ENCODE peak calls at places on chromosomes 5 and 9, in seven cellular contexts. U is SK-N-SH, P is GM10248, T is A549, S is heart right ventricle, B is upper lobe of right lung, E is HFF-Myc. L is an unnamed sample.

GRCh38 chr5:33372721-33373120 is 68.0 kb upstream of the TARS1 start:
- DNase-seq in T (no peak), P (no peak), E (no peak), B (no peak), U (no peak), S (no peak), L (no peak)

GRCh38 chr9:130660326-130660682 is 4.1 kb upstream of the PRDM12 start:
- DNase-seq in S (no peak), P (no peak), U (no peak), E (no peak), T (no peak), B (no peak), L (no peak)

GRCh38 chr5:131382407-131383395 is 118.8 kb downstream of the CDC42SE2 start:
- DNase-seq in U (peak), S (no peak), B (no peak), T (peak), P (peak), E (peak), L (no peak)

GRCh38 chr9:94881946-94882345 is 155.4 kb downstream of the AOPEP start:
- DNase-seq in E (no peak), P (no peak), B (no peak), T (no peak), S (no peak), U (no peak), L (no peak)

GRCh38 chr5:76942581-76942980 is 10.3 kb upstream of the CRHBP start:
- DNase-seq in U (no peak), P (no peak), B (no peak), E (peak), T (no peak), S (no peak), L (no peak)

GRCh38 chr5:91024160-91024559 is 359.0 kb downstream of the ARRDC3 start:
- DNase-seq in B (no peak), P (no peak), E (no peak), T (no peak), S (no peak), U (no peak), L (no peak)

GRCh38 chr5:122192883-122193496 is 63.6 kb downstream of the ZNF474 start:
- DNase-seq in E (peak), P (peak), B (no peak), S (no peak), T (peak), U (peak), L (peak)

GRCh38 chr5:16930487-16930886 is 5.6 kb downstream of the MYO10 start:
- DNase-seq in B (no peak), S (no peak), T (no peak), P (no peak), U (no peak), E (no peak), L (no peak)

GRCh38 chr9:104025109-104025508 is 69.0 kb upstream of the SMC2 start:
- DNase-seq in T (no peak), B (no peak), U (no peak), E (no peak), P (no peak), S (no peak), L (no peak)

GRCh38 chr9:107870927-107871720 is 381.6 kb upstream of the KLF4 start:
- DNase-seq in T (no peak), P (no peak), B (no peak), S (no peak), U (no peak), E (no peak), L (no peak)

GRCh38 chr5:33120671-33121070 is 320.1 kb upstream of the TARS1 start:
- DNase-seq in S (no peak), T (no peak), E (no peak), U (no peak), P (no peak), B (no peak), L (no peak)

GRCh38 chr9:32866292-32866691 is 83.0 kb downstream of the TMEM215 start:
- DNase-seq in S (no peak), T (no peak), P (no peak), E (no peak), B (no peak), U (no peak), L (no peak)

GRCh38 chr9:128061305-128061704 is 5.8 kb downstream of the NAIF1 start:
- DNase-seq in B (no peak), S (no peak), E (no peak), U (no peak), T (no peak), P (no peak), L (no peak)

GRCh38 chr5:158484968-158485367 is 614.7 kb downstream of the EBF1 start:
- DNase-seq in B (no peak), S (no peak), U (no peak), E (no peak), P (no peak), T (no peak), L (no peak)

GRCh38 chr5:14581891-14582796 is 552 bp downstream of the OTULINL start:
- DNase-seq in P (peak), U (peak), E (no peak), B (peak), S (peak), T (peak), L (peak)

GRCh38 chr5:75052461-75053285 is at the start of gene GCNT4:
- DNase-seq in E (no peak), B (peak), T (peak), U (peak), P (peak), S (peak), L (peak)

GRCh38 chr9:100341889-100342288 is 10.9 kb downstream of the TEX10 start:
- DNase-seq in S (no peak), B (no peak), U (no peak), E (no peak), P (no peak), T (no peak), L (no peak)

GRCh38 chr5:7991125-7991821 is 122.3 kb downstream of the MTRR start:
- DNase-seq in E (no peak), B (no peak), P (no peak), U (peak), T (no peak), S (no peak), L (no peak)

GRCh38 chr5:137622850-137623249 is 113.0 kb downstream of the KLHL3 start:
- DNase-seq in P (no peak), U (no peak), S (peak), E (no peak), T (no peak), B (peak), L (no peak)

GRCh38 chr5:171152382-171152781 is 156.7 kb upstream of the TLX3 start:
- DNase-seq in S (no peak), E (no peak), U (peak), T (peak), B (no peak), P (no peak), L (no peak)
- TF ChIP-seq CTCF in S (no peak), E (peak), U (peak), T (peak), B (no peak), P (peak), L (no peak)

DNA sequence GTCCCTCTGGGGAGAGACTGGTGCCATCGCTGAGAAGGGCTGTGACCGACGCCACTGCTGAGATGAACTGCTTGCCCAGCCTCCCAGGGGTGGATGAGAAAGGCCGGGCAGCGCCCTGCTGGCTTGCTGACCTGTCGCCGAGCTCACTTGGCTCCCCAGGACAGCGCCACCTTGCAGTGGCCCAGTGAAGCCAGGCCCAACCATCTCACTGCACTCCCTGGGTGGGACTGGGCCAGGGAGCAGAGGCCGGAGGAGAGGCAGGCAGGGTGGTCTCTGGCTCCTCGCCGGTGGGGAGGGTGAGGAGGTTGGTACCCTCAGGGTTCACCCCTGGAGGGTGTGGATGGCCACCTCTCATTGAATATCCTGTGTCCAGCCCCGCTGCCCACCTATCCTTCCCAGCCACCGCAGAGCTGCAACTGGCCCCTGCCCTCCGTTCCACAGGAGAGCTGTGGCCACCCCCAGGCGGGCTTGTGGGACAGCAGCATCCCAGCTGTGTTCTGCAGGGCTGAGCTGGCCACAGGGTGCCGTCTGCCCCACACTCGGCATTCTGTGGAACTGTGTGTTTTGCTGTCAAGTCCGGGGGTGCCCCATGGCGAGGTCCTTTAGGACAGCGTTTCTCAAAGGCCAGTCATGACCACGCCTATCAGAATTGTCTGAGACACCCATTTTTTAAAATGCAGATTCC is 41.0 kb upstream of the FCN2 start:
- DNase-seq in T (no peak), S (no peak), B (no peak), E (no peak), U (peak), P (no peak), L (peak)
- TF ChIP-seq CTCF in T (no peak), S (no peak), B (no peak), E (peak), U (peak), P (no peak), L (no peak)

GRCh38 chr9:112332674-112332976 is 794 bp downstream of the PTBP3 start:
- DNase-seq in S (no peak), T (no peak), P (no peak), B (no peak), E (no peak), U (no peak), L (no peak)

GRCh38 chr9:112334319-112334828 is 955 bp upstream of the PTBP3 start:
- DNase-seq in T (no peak), B (no peak), P (peak), S (no peak), U (no peak), E (no peak), L (no peak)

GRCh38 chr9:112333639-112334318 is 360 bp upstream of the PTBP3 start:
- DNase-seq in E (peak), U (peak), S (peak), P (peak), T (peak), B (peak), L (peak)

GRCh38 chr9:112332272-112332671 is 1.1 kb downstream of the PTBP3 start:
- DNase-seq in U (no peak), B (no peak), P (no peak), T (no peak), S (no peak), E (no peak), L (no peak)

DNA sequence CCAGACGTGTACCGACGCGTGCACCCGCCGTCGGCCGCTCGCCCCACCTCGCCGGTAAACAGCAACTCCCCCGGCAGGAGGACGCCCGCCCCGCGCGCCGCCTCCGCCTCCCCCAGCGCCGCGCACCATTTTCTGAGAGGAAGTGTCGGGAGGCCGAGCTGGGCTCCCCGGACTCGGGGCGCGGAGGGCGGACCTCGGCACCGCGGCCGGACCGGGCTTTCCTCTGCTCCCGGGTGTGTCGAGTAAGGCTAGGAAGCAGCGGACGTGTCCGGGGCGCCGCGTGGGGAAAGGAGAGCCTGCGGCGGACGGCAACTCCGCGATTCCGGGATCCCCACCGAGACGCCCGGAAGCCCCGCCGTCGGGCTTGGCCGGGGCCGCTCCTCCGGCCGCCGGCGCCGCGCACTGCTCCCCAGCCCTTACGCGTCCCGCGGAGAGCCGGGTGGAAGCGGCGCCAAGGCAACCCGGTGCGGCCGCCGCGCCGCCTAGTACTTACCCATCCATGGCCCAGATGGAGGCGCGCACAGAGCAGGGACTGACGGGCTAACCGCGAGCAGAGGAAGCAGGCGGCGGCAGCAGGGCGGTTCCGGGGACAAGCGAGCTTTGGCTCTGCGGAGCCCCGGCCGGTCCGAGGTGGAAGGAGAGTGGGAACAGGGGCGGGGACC is at the start of gene PTBP3:
- DNase-seq in T (peak), P (peak), E (no peak), B (peak), S (peak), U (peak), L (peak)
- TF ChIP-seq CTCF in T (no peak), P (no peak), E (no peak), B (no peak), S (no peak), U (no peak), L (no peak)

GRCh38 chr9:98207606-98208005 is 15.2 kb upstream of the CORO2A start:
- DNase-seq in S (no peak), U (no peak), E (no peak), B (no peak), P (no peak), T (no peak), L (no peak)
- TF ChIP-seq CTCF in S (no peak), U (no peak), E (peak), B (no peak), P (no peak), T (no peak), L (no peak)

GRCh38 chr5:98843481-98843880 is 70.0 kb downstream of the RGMB start:
- DNase-seq in B (no peak), P (no peak), U (no peak), E (no peak), S (no peak), T (no peak), L (no peak)

GRCh38 chr5:98844865-98845264 is 71.4 kb downstream of the RGMB start:
- DNase-seq in S (no peak), P (no peak), E (no peak), T (no peak), U (no peak), B (no peak), L (no peak)

GRCh38 chr5:98836175-98836574 is 62.7 kb downstream of the RGMB start:
- DNase-seq in E (no peak), T (no peak), U (no peak), S (no peak), P (no peak), B (no peak), L (no peak)

GRCh38 chr5:98840946-98841345 is 67.5 kb downstream of the RGMB start:
- DNase-seq in B (no peak), P (no peak), T (no peak), U (no peak), E (no peak), S (no peak), L (no peak)

DNA sequence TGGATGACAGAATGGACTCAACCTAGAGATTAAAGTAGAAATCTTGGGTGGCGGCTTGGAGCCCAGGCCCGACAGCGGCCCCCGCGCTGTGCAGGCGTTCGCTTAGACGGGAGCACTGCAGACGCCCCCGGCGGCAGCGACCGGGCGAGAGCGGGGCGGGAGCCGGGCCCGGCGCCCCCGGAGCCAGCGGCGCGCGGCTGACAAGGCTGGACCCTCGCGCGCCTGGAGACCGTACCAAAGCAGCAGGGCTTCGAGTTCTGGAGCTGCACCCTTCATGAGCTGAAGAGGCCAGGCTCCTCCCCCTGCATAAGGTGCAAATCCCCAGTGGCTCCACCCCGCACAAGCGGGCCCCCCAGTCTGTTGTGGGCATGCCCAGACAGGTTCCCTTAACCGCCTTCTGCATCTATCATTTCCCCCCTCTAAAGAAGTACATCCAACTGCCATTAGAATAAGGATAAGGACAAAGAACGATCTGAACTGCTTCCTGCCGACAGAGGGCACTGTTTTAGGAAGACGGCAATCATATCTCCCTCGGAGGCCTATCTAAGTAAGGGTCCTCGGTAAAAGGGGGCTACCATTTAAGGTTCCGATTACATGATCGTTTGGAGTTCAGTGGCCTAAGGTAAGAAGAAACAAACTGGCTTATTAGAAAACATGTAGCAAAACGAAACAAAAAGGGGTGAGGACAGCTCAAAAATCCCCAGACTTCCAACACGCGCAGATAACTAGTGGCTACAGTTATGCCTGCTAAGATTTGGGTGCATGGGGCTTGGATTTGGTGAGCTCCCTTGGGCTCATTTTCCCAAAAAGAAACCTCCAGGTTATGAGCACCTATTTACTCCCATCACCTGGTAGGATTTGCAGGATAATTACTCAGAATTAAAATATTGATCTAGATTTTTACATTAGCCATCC is 66.3 kb downstream of the RGMB start:
- DNase-seq in E (no peak), U (peak), P (no peak), T (no peak), S (no peak), B (no peak), L (no peak)
- TF ChIP-seq CTCF in E (no peak), U (peak), P (peak), T (peak), S (peak), B (peak), L (no peak)